ENCODE peak calls at places on chromosomes 3 and 15, in four cellular contexts. One of them, this sample, is unnamed.

GRCh38 chr15:43070893-43071292 is 34.9 kb downstream of the UBR1 start:
- DNase-seq in WTC11: no peak
- DNase-seq in HepG2: no peak
- DNase-seq in K562: no peak
- DNase-seq in this sample: no peak

GRCh38 chr3:115388825-115389224 is 234.5 kb upstream of the GAP43 start:
- DNase-seq in HepG2: no peak
- DNase-seq in WTC11: no peak
- DNase-seq in K562: no peak
- DNase-seq in this sample: no peak

GRCh38 chr3:171459942-171460225 is 321 bp downstream of the TNIK start:
- DNase-seq in K562: no peak
- DNase-seq in HepG2: no peak
- DNase-seq in WTC11: no peak
- DNase-seq in this sample: no peak

GRCh38 chr3:124428372-124429128 is 301.7 kb upstream of the UMPS start:
- DNase-seq in K562: no peak
- DNase-seq in HepG2: no peak
- DNase-seq in WTC11: no peak
- DNase-seq in this sample: no peak

GRCh38 chr15:89356634-89357298 is 22.1 kb upstream of the POLG start:
- DNase-seq in WTC11: no peak
- DNase-seq in HepG2: no peak
- DNase-seq in K562: no peak
- DNase-seq in this sample: no peak

GRCh38 chr15:42010434-42010833 is 10.4 kb downstream of the PLA2G4E start:
- DNase-seq in K562: no peak
- DNase-seq in HepG2: no peak
- DNase-seq in WTC11: no peak
- DNase-seq in this sample: peak; percentile 50

GRCh38 chr3:33439421-33440327 is 531 bp downstream of the UBP1 start:
- DNase-seq in K562: peak; percentile 81
- DNase-seq in WTC11: no peak
- DNase-seq in HepG2: peak; percentile 21
- DNase-seq in this sample: no peak

GRCh38 chr3:141385386-141386079 is 17.2 kb downstream of the ZBTB38 start:
- DNase-seq in HepG2: no peak
- DNase-seq in WTC11: no peak
- DNase-seq in K562: no peak
- DNase-seq in this sample: no peak

GRCh38 chr3:40079845-40080240 is 229.7 kb upstream of the EIF1B start:
- DNase-seq in WTC11: no peak
- DNase-seq in HepG2: no peak
- DNase-seq in K562: no peak
- DNase-seq in this sample: no peak

GRCh38 chr3:153856932-153857331 is 264.3 kb upstream of the ARHGEF26 start:
- DNase-seq in K562: no peak
- DNase-seq in WTC11: no peak
- DNase-seq in HepG2: no peak
- DNase-seq in this sample: no peak

GRCh38 chr15:74960286-74960685 is 3.7 kb upstream of the RPP25 start:
- DNase-seq in WTC11: no peak
- DNase-seq in HepG2: no peak
- DNase-seq in K562: no peak
- DNase-seq in this sample: no peak

GRCh38 chr15:78087944-78088772 is 4.2 kb upstream of the SH2D7 start:
- DNase-seq in WTC11: no peak
- DNase-seq in K562: no peak
- DNase-seq in HepG2: no peak
- DNase-seq in this sample: no peak

GRCh38 chr3:96267577-96267976 is 546.8 kb upstream of the EPHA6 start:
- DNase-seq in K562: no peak
- DNase-seq in WTC11: no peak
- DNase-seq in HepG2: no peak
- DNase-seq in this sample: no peak

GRCh38 chr3:198080521-198081384 is 120.7 kb downstream of the LMLN start:
- DNase-seq in K562: peak; percentile 76
- DNase-seq in WTC11: peak; percentile 81
- DNase-seq in HepG2: peak; percentile 18
- DNase-seq in this sample: no peak

GRCh38 chr3:198079771-198080520 is 119.9 kb downstream of the LMLN start:
- DNase-seq in K562: peak; percentile 36
- DNase-seq in HepG2: no peak
- DNase-seq in WTC11: peak; percentile 46
- DNase-seq in this sample: no peak

GRCh38 chr3:198081421-198081844 is 121.4 kb downstream of the LMLN start:
- DNase-seq in K562: no peak
- DNase-seq in WTC11: peak; percentile 36
- DNase-seq in HepG2: no peak
- DNase-seq in this sample: no peak

GRCh38 chr3:198071602-198072285 is 111.7 kb downstream of the LMLN start:
- DNase-seq in HepG2: peak; percentile 59
- DNase-seq in WTC11: no peak
- DNase-seq in K562: peak; percentile 26
- DNase-seq in this sample: peak; percentile 9

DNA sequence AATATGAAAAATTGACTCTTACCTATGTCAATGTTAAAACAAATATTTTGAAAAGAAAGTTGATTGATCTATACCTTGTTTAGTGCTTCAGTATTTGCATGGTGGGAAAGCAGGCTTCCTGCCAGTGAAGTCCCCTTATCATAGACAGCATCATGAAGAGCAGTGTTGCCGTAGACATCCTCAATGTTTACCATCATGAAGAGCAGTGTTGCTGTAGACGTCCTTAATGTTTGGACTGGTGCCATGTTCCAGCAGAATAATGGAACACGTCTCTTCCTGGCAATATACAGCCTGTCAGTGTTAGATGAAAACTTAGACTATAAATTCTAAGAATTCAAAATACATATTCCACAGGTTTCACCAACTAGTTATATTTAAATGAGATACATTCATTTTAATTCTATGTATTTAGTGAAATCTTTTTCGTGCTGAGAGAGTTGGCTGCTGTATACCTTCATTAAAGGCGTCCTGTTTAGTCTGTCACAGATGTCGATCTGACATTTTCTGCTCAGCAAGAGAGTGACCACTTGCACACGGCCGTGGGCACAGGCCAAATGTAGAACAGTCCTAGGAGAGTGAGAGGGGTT is 116.8 kb downstream of the LMLN start:
- DNase-seq in WTC11: no peak
- DNase-seq in K562: no peak
- DNase-seq in HepG2: no peak
- DNase-seq in this sample: no peak
- TF ChIP-seq NR2C2 in WTC11: no peak
- TF ChIP-seq NR2C2 in K562: no peak
- TF ChIP-seq NR2C2 in HepG2: no peak
- TF ChIP-seq NR2C2 in this sample: no peak

DNA sequence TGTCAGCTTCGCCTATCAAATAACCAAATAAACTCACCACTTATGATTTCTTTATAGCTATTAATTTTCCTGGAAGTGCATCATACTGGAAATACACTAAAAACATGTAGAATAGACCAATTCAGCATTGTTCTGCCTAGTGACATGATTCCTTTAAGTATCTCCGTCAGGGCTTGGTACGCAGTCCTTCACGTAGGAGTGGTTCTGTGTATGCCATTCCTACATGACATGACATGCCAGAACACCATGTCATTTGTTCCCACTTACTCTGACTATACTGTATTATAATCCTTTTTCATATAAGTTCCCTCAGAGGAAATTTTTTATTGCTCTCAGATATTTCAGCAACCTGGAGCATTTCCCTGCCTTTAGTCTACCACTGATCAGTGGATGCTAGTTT is 230.7 kb upstream of the EPHA3 start:
- DNase-seq in HepG2: no peak
- DNase-seq in K562: no peak
- DNase-seq in WTC11: no peak
- DNase-seq in this sample: no peak
- TF ChIP-seq ESRRA in HepG2: no peak
- TF ChIP-seq ESRRA in K562: no peak
- TF ChIP-seq ESRRA in WTC11: no peak
- TF ChIP-seq ESRRA in this sample: no peak

GRCh38 chr3:102069211-102069662 is 219.9 kb downstream of the NFKBIZ start:
- DNase-seq in WTC11: no peak
- DNase-seq in HepG2: no peak
- DNase-seq in K562: no peak
- DNase-seq in this sample: no peak

GRCh38 chr3:102068327-102068726 is 219.0 kb downstream of the NFKBIZ start:
- DNase-seq in WTC11: no peak
- DNase-seq in HepG2: no peak
- DNase-seq in K562: no peak
- DNase-seq in this sample: no peak

GRCh38 chr3:102068736-102069135 is 219.4 kb downstream of the NFKBIZ start:
- DNase-seq in HepG2: no peak
- DNase-seq in WTC11: no peak
- DNase-seq in K562: no peak
- DNase-seq in this sample: no peak

GRCh38 chr3:102063572-102063971 is 214.3 kb downstream of the NFKBIZ start:
- DNase-seq in HepG2: no peak
- DNase-seq in K562: no peak
- DNase-seq in WTC11: no peak
- DNase-seq in this sample: no peak

GRCh38 chr3:102066470-102066869 is 217.2 kb downstream of the NFKBIZ start:
- DNase-seq in K562: no peak
- DNase-seq in HepG2: no peak
- DNase-seq in WTC11: no peak
- DNase-seq in this sample: no peak
- TF ChIP-seq MAX in K562: no peak
- TF ChIP-seq MAX in HepG2: no peak
- TF ChIP-seq MAX in WTC11: no peak
- TF ChIP-seq MAX in this sample: no peak

DNA sequence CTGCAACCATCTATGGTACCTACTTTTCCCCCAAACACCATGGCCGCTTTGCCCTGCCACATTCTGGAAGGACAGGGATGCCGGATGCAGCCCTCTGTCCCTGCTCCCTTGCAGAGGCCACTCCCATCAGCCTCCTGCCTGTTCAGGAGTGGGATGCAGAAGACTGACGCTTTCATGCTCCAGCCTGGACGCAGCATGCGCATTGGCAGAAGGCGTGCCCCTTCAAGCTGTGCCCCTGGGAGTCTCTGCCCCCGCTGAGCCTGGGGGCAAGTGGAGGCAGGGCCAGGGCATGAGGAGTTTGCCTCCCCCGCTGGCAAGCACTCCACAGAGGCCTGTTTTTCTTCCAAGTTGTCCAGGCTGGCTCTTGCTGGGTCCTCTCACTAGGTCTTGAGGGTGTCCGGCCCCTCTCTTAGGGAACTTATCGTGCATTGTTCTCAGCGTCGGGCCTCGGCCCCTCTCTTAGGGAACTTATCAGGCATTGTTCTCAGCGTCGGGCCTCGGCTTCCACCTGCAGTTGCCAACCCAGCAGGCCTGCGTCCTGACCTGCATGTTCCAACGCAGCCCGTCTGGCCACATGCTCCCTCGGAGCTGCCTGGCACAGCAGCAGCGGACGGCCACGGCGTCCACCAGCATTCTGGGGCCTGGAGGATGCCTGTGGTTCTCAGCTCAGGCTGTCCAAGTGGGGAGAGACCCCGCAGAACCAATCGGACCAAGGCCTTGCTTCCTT is 14.6 kb upstream of the SNRPA1 start:
- DNase-seq in HepG2: no peak
- DNase-seq in K562: no peak
- DNase-seq in WTC11: no peak
- DNase-seq in this sample: no peak
- TF ChIP-seq NR2C2 in HepG2: no peak
- TF ChIP-seq NR2C2 in K562: no peak
- TF ChIP-seq NR2C2 in WTC11: no peak
- TF ChIP-seq NR2C2 in this sample: no peak

DNA sequence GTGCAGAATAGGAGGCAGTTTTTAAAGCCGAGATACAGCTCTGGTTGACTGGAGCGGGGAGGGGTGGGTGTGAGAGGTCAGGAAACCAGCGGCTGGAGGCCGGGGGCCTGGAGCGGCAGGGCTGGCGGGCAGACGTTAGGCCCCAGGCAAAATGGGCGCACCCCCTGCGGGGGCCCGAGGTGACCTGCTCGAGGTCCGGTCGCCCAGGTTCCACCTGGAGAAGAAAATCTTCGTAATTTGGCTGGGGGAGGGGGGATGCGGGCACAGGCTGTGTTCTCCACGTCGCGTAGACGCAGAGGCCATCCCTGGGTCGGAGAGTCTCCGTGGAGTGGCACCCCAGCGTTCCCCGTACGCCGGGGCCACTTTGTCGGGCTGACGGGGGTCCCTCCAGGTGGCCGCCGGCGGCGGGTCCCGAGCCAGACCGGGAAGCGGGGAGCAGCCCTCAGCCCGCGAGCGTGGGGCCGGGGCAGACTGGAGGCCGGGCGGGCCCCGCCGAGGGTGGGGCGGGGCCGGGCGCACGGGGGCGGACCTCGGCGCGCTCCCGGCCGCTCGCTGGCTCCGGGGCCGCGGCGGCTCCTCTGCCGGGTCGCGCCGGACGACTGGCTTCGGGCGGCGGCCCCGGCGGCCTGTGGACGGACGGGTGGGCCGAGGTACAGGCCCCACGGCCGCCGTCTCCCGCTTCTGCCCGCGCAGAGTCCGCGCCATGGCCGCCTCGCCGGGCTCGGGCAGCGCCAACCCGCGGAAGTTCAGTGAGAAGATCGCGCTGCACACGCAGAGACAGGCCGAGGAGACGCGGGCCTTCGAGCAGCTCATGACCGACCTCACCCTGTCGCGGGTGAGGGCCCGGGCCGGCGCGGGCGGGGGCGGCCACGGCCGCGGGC is at the start of gene CRTC3:
- DNase-seq in HepG2: no peak
- DNase-seq in WTC11: peak; percentile 47
- DNase-seq in K562: peak; percentile 89
- DNase-seq in this sample: no peak
- TF ChIP-seq ESRRA in HepG2: no peak
- TF ChIP-seq ESRRA in WTC11: no peak
- TF ChIP-seq ESRRA in K562: no peak
- TF ChIP-seq ESRRA in this sample: no peak

GRCh38 chr15:94929282-94929681 is 697.9 kb downstream of the MCTP2 start:
- DNase-seq in K562: no peak
- DNase-seq in HepG2: no peak
- DNase-seq in WTC11: no peak
- DNase-seq in this sample: no peak

GRCh38 chr15:94930441-94930840 is 699.1 kb downstream of the MCTP2 start:
- DNase-seq in K562: no peak
- DNase-seq in HepG2: no peak
- DNase-seq in WTC11: no peak
- DNase-seq in this sample: no peak

GRCh38 chr15:94924971-94925593 is 693.7 kb downstream of the MCTP2 start:
- DNase-seq in WTC11: no peak
- DNase-seq in HepG2: no peak
- DNase-seq in K562: no peak
- DNase-seq in this sample: no peak

GRCh38 chr15:94934440-94934839 is 703.1 kb downstream of the MCTP2 start:
- DNase-seq in K562: no peak
- DNase-seq in WTC11: no peak
- DNase-seq in HepG2: no peak
- DNase-seq in this sample: no peak

GRCh38 chr15:94930945-94931344 is 699.6 kb downstream of the MCTP2 start:
- DNase-seq in WTC11: no peak
- DNase-seq in K562: no peak
- DNase-seq in HepG2: no peak
- DNase-seq in this sample: no peak
- TF ChIP-seq MAX in WTC11: no peak
- TF ChIP-seq MAX in K562: no peak
- TF ChIP-seq MAX in HepG2: no peak
- TF ChIP-seq MAX in this sample: no peak

This sample was measured in GM12878.